ENCODE peak calls at places on chromosome 22, in four cellular contexts. One of them, this sample, is unnamed.

GRCh38 chr22:26894362-26894761 is 237.0 kb downstream of the MIAT start:
- DNase-seq in HepG2: no peak
- DNase-seq in GM12878: no peak
- DNase-seq in K562: no peak
- DNase-seq in this sample: no peak

GRCh38 chr22:20526628-20527355 is 19.4 kb downstream of the MED15 start:
- DNase-seq in HepG2: no peak
- DNase-seq in GM12878: no peak
- DNase-seq in K562: peak; percentile 60
- DNase-seq in this sample: no peak

GRCh38 chr22:17239156-17239701 is 20.0 kb upstream of the ADA2 start:
- DNase-seq in HepG2: no peak
- DNase-seq in GM12878: no peak
- DNase-seq in K562: no peak
- DNase-seq in this sample: no peak

GRCh38 chr22:19120829-19121630 is 1.2 kb downstream of the DGCR2 start:
- DNase-seq in HepG2: peak; percentile 63
- DNase-seq in GM12878: no peak
- DNase-seq in K562: peak; percentile 79
- DNase-seq in this sample: peak; percentile 64

GRCh38 chr22:29000225-29000556 is 61.4 kb downstream of the C22orf31 start:
- DNase-seq in HepG2: no peak
- DNase-seq in GM12878: no peak
- DNase-seq in K562: no peak
- DNase-seq in this sample: no peak

GRCh38 chr22:48908547-48908946 is 919.1 kb downstream of the BRD1 start:
- DNase-seq in HepG2: no peak
- DNase-seq in GM12878: no peak
- DNase-seq in K562: no peak
- DNase-seq in this sample: no peak

GRCh38 chr22:20578192-20578591 is 70.8 kb downstream of the MED15 start:
- DNase-seq in HepG2: no peak
- DNase-seq in GM12878: no peak
- DNase-seq in K562: no peak
- DNase-seq in this sample: no peak

GRCh38 chr22:37601540-37602442 is 6.8 kb upstream of the GGA1 start:
- DNase-seq in HepG2: peak; percentile 91
- DNase-seq in GM12878: peak; percentile 42
- DNase-seq in K562: no peak
- DNase-seq in this sample: peak; percentile 30

GRCh38 chr22:19756288-19757128 is 4.1 kb upstream of the TBX1 start:
- DNase-seq in HepG2: peak; percentile 35
- DNase-seq in GM12878: no peak
- DNase-seq in K562: peak; percentile 99
- DNase-seq in this sample: peak; percentile 72

GRCh38 chr22:37295213-37295886 is 13.0 kb downstream of the CYTH4 start:
- DNase-seq in HepG2: no peak
- DNase-seq in GM12878: no peak
- DNase-seq in K562: no peak
- DNase-seq in this sample: no peak

GRCh38 chr22:30210235-30210831 is 36.2 kb downstream of the LIF start:
- DNase-seq in HepG2: peak; percentile 89
- DNase-seq in GM12878: no peak
- DNase-seq in K562: no peak
- DNase-seq in this sample: peak; percentile 89

GRCh38 chr22:33919591-33920501 is at the start of gene LARGE1:
- DNase-seq in HepG2: peak; percentile 13
- DNase-seq in GM12878: no peak
- DNase-seq in K562: peak; percentile 14
- DNase-seq in this sample: peak; percentile 11

GRCh38 chr22:49350441-49351121 is 477.1 kb downstream of the BRD1 start:
- DNase-seq in HepG2: no peak
- DNase-seq in GM12878: no peak
- DNase-seq in K562: no peak
- DNase-seq in this sample: no peak

GRCh38 chr22:50548046-50548912 is 2.6 kb downstream of the KLHDC7B start:
- DNase-seq in HepG2: no peak
- DNase-seq in GM12878: no peak
- DNase-seq in K562: no peak
- DNase-seq in this sample: no peak

GRCh38 chr22:33835196-33835788 is 85.0 kb downstream of the LARGE1 start:
- DNase-seq in HepG2: no peak
- DNase-seq in GM12878: no peak
- DNase-seq in K562: no peak
- DNase-seq in this sample: no peak

GRCh38 chr22:21650823-21651520 is 8.9 kb downstream of the SDF2L1 start:
- DNase-seq in HepG2: no peak
- DNase-seq in GM12878: no peak
- DNase-seq in K562: no peak
- DNase-seq in this sample: no peak

GRCh38 chr22:21642584-21643448 is 714 bp downstream of the SDF2L1 start:
- DNase-seq in HepG2: peak; percentile 62
- DNase-seq in GM12878: no peak
- DNase-seq in K562: peak; percentile 95
- DNase-seq in this sample: peak; percentile 51

GRCh38 chr22:21643533-21644357 is 1.6 kb downstream of the SDF2L1 start:
- DNase-seq in HepG2: no peak
- DNase-seq in GM12878: no peak
- DNase-seq in K562: peak; percentile 81
- DNase-seq in this sample: no peak

GRCh38 chr22:21650280-21650679 is 8.2 kb downstream of the SDF2L1 start:
- DNase-seq in HepG2: no peak
- DNase-seq in GM12878: no peak
- DNase-seq in K562: no peak
- DNase-seq in this sample: no peak

DNA sequence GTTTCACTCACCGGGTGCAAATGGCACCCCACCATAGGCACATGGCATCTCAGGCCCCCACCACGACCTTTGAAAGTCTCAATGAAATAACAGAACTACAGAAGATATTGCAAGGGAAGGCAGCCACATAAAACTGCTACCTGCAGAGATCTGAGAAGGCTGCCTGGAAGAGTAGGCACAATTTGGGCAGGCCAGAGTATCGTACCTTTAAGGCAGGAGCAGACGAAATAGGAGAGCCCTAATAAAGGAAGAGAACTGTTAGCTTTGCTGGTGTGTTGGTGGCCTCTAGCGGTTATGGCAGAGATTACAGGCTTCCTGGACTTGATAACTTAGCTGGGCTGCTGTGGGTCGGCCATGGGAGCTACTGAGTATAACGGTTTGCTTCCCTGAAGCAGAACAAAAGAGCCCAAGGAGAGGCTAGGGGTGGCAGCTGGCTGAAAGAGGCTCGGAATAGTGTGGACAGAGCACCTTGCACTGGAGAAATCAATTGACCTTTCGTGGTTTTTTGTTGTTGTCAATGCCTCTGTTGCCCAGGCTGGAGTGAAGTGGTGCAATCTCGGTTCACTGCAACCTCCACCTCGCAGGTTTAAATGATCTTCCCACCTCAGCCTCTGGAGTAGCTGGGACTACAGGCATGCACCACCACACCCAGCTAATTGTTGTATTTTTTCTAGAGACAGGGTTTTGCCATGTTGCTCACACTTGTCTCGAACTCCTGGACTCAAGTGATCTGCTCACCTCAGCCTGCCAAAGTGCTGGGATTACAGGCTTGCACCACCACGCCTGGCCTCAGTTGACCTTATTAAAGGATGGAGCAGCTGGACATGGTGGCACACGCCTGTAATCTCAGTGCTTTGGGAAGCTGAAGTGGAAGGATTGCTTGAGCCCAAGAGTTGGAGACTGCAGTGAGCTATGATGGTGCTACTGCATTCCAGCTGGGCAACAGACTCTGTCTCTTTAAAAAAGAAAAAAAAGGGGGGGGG is 4.8 kb downstream of the SDF2L1 start:
- DNase-seq in HepG2: peak; percentile 71
- DNase-seq in GM12878: peak; percentile 52
- DNase-seq in K562: peak; percentile 88
- DNase-seq in this sample: peak; percentile 77
- TF ChIP-seq ESRRA in HepG2: no peak
- TF ChIP-seq ESRRA in GM12878: no peak
- TF ChIP-seq ESRRA in K562: no peak
- TF ChIP-seq ESRRA in this sample: no peak

GRCh38 chr22:39087881-39088687 is 9.0 kb upstream of the APOBEC3H start:
- DNase-seq in HepG2: no peak
- DNase-seq in GM12878: no peak
- DNase-seq in K562: peak; percentile 34
- DNase-seq in this sample: no peak
- TF ChIP-seq JUNB in HepG2: no peak
- TF ChIP-seq JUNB in GM12878: no peak
- TF ChIP-seq JUNB in K562: no peak
- TF ChIP-seq JUNB in this sample: no peak

DNA sequence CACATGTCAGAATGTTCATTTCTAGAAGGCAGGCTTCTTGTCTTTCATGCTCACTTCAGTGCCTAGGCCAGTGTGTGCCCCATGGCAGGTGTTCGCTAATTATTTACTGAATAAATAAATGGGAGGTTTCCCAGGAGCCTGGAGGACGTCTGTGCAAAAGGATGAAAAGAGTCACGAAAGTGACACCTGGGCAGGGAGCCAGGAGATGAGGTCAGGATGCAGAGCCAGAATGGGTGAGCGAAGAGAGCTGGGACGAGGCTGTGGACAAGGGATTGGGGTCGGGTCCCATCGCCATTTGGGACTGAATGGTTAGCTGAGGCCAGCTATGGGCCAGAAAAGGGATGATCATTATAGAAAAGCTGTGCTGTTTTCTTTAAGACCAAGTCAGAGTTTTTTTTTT is 560.4 kb downstream of the TBC1D22A start:
- DNase-seq in HepG2: no peak
- DNase-seq in GM12878: no peak
- DNase-seq in K562: no peak
- DNase-seq in this sample: no peak
- TF ChIP-seq ESRRA in HepG2: no peak
- TF ChIP-seq ESRRA in GM12878: no peak
- TF ChIP-seq ESRRA in K562: no peak
- TF ChIP-seq ESRRA in this sample: no peak

DNA sequence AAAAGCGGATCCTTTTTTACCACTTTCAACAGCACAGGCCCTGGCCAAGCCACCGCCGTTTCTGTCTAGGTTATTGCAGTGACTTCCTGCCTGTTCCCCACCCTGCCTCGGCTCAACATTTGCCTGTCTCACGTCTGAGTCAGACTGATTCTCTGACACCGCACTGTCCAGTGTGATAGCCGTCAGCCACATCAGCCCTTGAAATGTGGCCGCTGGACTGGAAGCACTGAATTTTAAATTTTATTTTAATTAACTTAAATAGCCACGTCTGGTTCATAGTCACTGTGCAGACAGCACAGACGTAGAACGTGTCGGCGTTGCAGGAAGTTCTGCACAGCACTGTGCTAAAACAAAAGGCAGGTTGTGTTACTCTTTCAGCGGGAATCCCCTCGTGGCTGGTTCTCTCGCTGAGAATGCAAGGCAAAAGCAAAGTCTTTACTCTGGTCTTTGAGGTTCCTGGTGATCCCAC is 56.3 kb upstream of the ADSL start:
- DNase-seq in HepG2: no peak
- DNase-seq in GM12878: peak; percentile 26
- DNase-seq in K562: no peak
- DNase-seq in this sample: no peak
- TF ChIP-seq JUNB in HepG2: no peak
- TF ChIP-seq JUNB in GM12878: no peak
- TF ChIP-seq JUNB in K562: no peak
- TF ChIP-seq JUNB in this sample: no peak

DNA sequence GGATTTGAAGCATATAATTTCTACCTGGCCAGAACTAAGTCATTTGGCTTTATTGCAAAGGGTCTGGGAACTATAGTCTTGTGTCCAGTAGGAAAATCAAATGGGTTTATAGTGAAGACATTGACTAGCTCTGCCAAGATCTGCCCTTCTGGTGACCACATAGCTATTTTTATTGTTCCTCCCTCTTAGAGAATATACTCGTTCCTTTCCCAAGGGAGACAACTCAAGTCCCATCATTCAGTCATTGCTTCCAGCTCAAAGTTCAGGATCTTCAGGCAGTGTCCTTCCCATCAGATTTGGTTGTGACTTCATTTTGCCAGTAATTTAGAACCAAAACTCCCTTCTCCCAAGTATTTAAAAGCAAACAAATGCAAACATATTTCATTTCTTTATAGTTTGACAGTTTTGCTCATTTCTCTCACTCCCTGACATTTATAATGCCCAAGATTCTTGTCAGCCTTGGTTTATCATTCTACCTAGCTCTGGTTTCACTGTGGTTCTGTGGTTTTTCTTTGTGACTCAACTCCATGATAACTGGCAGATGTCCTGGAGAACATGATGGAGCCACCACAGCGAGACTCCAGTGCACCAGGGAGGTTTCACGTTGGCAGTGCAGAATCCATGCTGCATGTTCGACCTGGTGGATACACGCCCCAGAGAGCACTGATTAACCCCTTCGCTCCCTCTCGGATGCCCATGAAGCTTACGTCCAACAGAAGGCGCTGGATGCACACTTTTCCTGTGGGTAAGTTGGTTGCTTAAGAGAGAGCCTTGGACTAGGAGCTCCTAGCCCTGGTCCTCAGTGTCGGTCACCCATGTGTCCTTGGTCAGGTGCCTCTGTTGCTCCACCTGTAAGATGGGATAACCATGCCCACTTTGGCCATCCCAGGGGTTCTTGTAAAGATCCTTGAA is 64.9 kb downstream of the DEPDC5 start:
- DNase-seq in HepG2: no peak
- DNase-seq in GM12878: no peak
- DNase-seq in K562: no peak
- DNase-seq in this sample: no peak
- TF ChIP-seq ESRRA in HepG2: no peak
- TF ChIP-seq ESRRA in GM12878: no peak
- TF ChIP-seq ESRRA in K562: no peak
- TF ChIP-seq ESRRA in this sample: no peak

DNA sequence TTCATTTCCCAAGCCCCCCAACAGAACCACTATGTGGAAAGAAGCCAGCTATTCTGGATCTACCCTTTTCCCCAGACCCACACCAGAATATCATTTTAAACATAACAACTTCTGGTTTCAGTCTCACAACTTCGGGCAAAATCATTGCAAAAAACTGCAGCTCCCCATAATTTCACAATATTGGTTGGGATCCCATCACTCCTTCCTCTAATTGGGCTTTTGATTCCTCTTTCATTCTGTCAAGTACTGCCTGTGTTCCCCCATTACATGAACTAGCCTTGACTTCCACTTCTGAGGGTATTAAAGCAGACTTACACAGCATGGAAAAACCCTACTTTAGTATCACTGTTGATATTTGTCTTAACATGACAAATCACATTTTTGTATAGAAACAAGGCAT is 4.1 kb upstream of the APOL3 start:
- DNase-seq in HepG2: no peak
- DNase-seq in GM12878: no peak
- DNase-seq in K562: no peak
- DNase-seq in this sample: no peak
- TF ChIP-seq JUNB in HepG2: no peak
- TF ChIP-seq JUNB in GM12878: no peak
- TF ChIP-seq JUNB in K562: no peak
- TF ChIP-seq JUNB in this sample: no peak